ENCODE peak calls at places on chromosomes 16 and 17, in seven cellular contexts. J is IMR-90, E is H1, F is GM12878, I is SK-N-SH, L is K562, X is HepG2. P is an unnamed sample. For H3K4me1, the result is how much of the 10 kb centered on the place peaks cover.

GRCh38 chr17:1867307-1867706 is 37.5 kb downstream of the RPA1 start:
- DNase-seq in J (no peak), E (no peak), F (no peak), I (no peak), L (no peak), X (no peak), P (no peak)

GRCh38 chr17:8954339-8954738 is 11.2 kb downstream of the PIK3R5 start:
- DNase-seq in J (no peak), E (no peak), F (no peak), I (no peak), L (no peak), X (no peak), P (no peak)

GRCh38 chr17:2837147-2837561 is 40.9 kb downstream of the RAP1GAP2 start:
- DNase-seq in J (no peak), E (no peak), F (no peak), I (no peak), L (no peak), X (no peak), P (no peak)

GRCh38 chr17:83198366-83199341 is 119.2 kb downstream of the METRNL start:
- DNase-seq in J (no peak), E (no peak), F (no peak), I (no peak), L (no peak), X (no peak), P (no peak)

GRCh38 chr16:1818204-1818872 is 8.3 kb downstream of the HAGH start:
- DNase-seq in J (no peak), E (no peak), F (no peak), I (no peak), L (no peak), X (no peak), P (no peak)

GRCh38 chr16:66961065-66961744 is at the start of gene CES3:
- DNase-seq in J (peak), E (peak), F (no peak), I (peak), L (peak), X (peak), P (peak)

GRCh38 chr17:45749831-45750335 is 34.2 kb upstream of the CRHR1 start:
- DNase-seq in J (no peak), E (no peak), F (no peak), I (no peak), L (no peak), X (no peak), P (no peak)

GRCh38 chr17:39304188-39304587 is 78.4 kb upstream of the STAC2 start:
- DNase-seq in J (no peak), E (no peak), F (no peak), I (no peak), L (no peak), X (no peak), P (no peak)

GRCh38 chr17:4368341-4368740 is 1.9 kb upstream of the UBE2G1 start:
- DNase-seq in J (no peak), E (no peak), F (no peak), I (no peak), L (no peak), X (no peak), P (no peak)

GRCh38 chr17:81323411-81323868 is 28.3 kb upstream of the SLC38A10 start:
- DNase-seq in J (no peak), E (no peak), F (no peak), I (peak), L (no peak), X (no peak), P (no peak)

GRCh38 chr16:48367443-48368049 is 17.7 kb downstream of the SIAH1 start:
- DNase-seq in J (no peak), E (no peak), F (no peak), I (no peak), L (no peak), X (no peak), P (no peak)

GRCh38 chr16:14350081-14350480 is 279.0 kb downstream of the MRTFB start:
- DNase-seq in J (no peak), E (no peak), F (no peak), I (no peak), L (no peak), X (no peak), P (no peak)

GRCh38 chr17:64492481-64493109 is 4.3 kb downstream of the POLG2 start:
- DNase-seq in J (no peak), E (no peak), F (no peak), I (peak), L (peak), X (no peak), P (no peak)

GRCh38 chr16:77223184-77223583 is 24.0 kb downstream of the SYCE1L start:
- DNase-seq in J (no peak), E (peak), F (no peak), I (peak), L (peak), X (no peak), P (peak)

GRCh38 chr17:59038734-59039133 is 67.9 kb downstream of the TRIM37 start:
- DNase-seq in J (peak), E (no peak), F (no peak), I (no peak), L (no peak), X (no peak), P (no peak)

GRCh38 chr16:20102521-20102920 is 28.8 kb upstream of the GPR139 start:
- DNase-seq in J (no peak), E (no peak), F (no peak), I (no peak), L (no peak), X (no peak), P (no peak)

GRCh38 chr17:6870841-6871240 is 39.3 kb upstream of the TEKT1 start:
- DNase-seq in J (no peak), E (no peak), F (no peak), I (no peak), L (no peak), X (no peak), P (peak)

GRCh38 chr17:49980703-49981197 is 11.8 kb downstream of the DLX4 start:
- DNase-seq in J (no peak), E (peak), F (no peak), I (peak), L (no peak), X (no peak), P (no peak)

GRCh38 chr17:42312285-42313130 is 24.2 kb downstream of the STAT5A start:
- DNase-seq in J (peak), E (peak), F (no peak), I (peak), L (peak), X (peak), P (peak)

GRCh38 chr17:4884489-4884888 is 14.8 kb upstream of the C17orf107 start:
- DNase-seq in J (no peak), E (no peak), F (no peak), I (no peak), L (no peak), X (no peak), P (no peak)

GRCh38 chr17:31274252-31274651 is 22.8 kb downstream of the OMG start:
- DNase-seq in J (peak), E (no peak), F (no peak), I (no peak), L (no peak), X (peak), P (no peak)

GRCh38 chr16:1642148-1642547 is 30.0 kb downstream of the CRAMP1 start:
- DNase-seq in J (no peak), E (no peak), F (no peak), I (no peak), L (no peak), X (no peak), P (no peak)

GRCh38 chr16:12062343-12063003 is 85.9 kb downstream of the SNX29 start:
- DNase-seq in J (peak), E (no peak), F (no peak), I (no peak), L (no peak), X (no peak), P (no peak)

DNA sequence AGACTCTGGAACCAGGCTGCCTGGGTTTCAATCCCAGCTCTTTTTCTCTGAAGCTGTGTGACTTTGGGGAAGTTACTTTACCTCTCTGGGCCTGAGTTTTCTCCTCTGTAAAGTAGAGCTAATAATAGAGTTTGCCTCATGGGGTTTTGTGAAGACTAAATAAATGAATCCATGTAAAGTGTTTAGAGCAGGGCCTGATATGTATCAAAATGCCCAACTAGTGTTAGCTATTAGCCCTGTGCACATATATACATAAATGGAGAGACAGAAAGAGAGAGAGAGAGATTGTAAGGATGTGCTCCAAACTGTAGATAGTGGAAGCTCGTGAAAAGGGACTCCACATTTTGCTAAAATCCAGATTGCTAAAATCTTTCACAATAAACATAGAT is 44.8 kb upstream of the HAPSTR1 start:
- DNase-seq in J (no peak), E (no peak), F (no peak), I (no peak), L (no peak), X (no peak), P (no peak)
- H3K4me1 ChIP-seq in J (under half), E (under half), F (under half), I (under half), L (under half), X (under half), P (under half)

DNA sequence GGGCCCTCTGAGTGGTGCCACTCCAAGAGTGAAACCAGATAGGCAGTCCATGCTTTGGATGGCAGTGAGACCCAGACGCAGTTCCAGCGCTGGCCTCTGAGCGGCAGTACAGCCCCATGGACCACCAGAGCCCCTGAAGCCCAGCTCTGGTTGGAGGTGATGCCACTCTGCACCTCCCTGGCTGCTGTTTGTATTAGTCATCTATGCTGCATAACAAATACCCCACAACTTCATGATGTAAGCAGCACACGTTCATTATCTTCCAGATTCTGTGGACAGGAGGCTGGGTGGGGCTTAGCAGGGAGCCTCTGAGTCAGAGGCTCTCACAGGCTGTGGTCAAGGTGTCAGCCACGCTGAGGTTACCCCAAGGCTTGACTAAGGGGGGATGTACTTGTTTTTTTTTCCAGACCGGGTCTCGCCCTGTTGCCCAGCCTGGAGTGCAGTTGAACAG is 5.1 kb upstream of the NME4 start:
- DNase-seq in J (peak), E (peak), F (no peak), I (peak), L (peak), X (peak), P (peak)
- TF ChIP-seq USF2 in J (no peak), E (no peak), F (no peak), I (no peak), L (no peak), X (no peak), P (no peak)

DNA sequence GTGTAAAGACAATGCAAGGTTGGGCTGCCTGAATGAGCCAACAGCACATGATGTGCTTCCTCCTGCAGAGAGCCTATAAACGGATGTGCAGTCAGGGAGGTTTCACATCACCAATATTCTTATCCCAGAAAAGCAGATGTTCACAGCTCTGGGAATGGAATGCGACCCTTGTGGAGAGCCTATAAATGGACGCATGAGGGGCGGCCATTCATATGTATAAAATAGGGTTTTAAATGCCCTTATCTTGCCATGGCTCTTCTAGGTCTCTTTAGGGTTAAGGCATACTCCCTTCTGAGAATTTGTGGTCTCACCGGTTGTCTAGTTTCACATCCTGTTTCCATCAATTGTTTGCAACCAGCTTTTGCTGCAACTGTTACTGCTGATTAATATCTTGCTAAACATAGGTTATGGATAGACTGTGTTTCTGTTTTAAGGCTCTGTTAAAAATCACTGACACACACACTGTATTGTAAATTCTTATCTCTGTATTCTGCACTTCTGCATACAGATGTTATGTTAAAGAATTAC is 31.9 kb downstream of the SLFN11 start:
- DNase-seq in J (no peak), E (no peak), F (peak), I (no peak), L (no peak), X (no peak), P (no peak)
- H3K4me1 ChIP-seq in J (under half), E (under half), F (under half), I (under half), L (under half), X (under half), P (under half)

GRCh38 chr16:24075929-24076716 is 180.0 kb upstream of the CACNG3 start:
- DNase-seq in J (no peak), E (no peak), F (peak), I (no peak), L (peak), X (no peak), P (no peak)
- TF ChIP-seq USF2 in J (no peak), E (no peak), F (no peak), I (no peak), L (no peak), X (no peak), P (no peak)

P was measured in A549.